ENCODE peak calls at places on chromosome 6, in four cellular contexts. M is AG09319, E is AG09309, U is glutamatergic neuron. H is an unnamed sample.

GRCh38 chr6:113011389-113011788 is 664.3 kb downstream of the RFPL4B start:
- DNase-seq in M (no peak), E (no peak), U (no peak), H (no peak)

GRCh38 chr6:142378138-142378875 is 76.5 kb downstream of the ADGRG6 start:
- DNase-seq in M (peak), E (peak), U (no peak), H (no peak)

GRCh38 chr6:116511424-116512131 is at the start of gene CALHM5:
- DNase-seq in M (peak), E (peak), U (no peak), H (no peak)

GRCh38 chr6:129073651-129074419 is 190.9 kb downstream of the LAMA2 start:
- DNase-seq in M (no peak), E (no peak), U (no peak), H (no peak)

GRCh38 chr6:153831350-153832078 is 207.5 kb upstream of the OPRM1 start:
- DNase-seq in M (no peak), E (no peak), U (no peak), H (no peak)

GRCh38 chr6:166496460-166496859 is 90.0 kb downstream of the RAMACL start:
- DNase-seq in M (no peak), E (no peak), U (no peak), H (no peak)

GRCh38 chr6:127939442-127940066 is 38.7 kb upstream of the THEMIS start:
- DNase-seq in M (peak), E (no peak), U (no peak), H (no peak)

GRCh38 chr6:142696689-142697088 is 248.3 kb downstream of the HIVEP2 start:
- DNase-seq in M (no peak), E (no peak), U (no peak), H (no peak)

GRCh38 chr6:167791780-167792478 is 34.8 kb upstream of the AFDN start:
- DNase-seq in M (no peak), E (no peak), U (no peak), H (no peak)

GRCh38 chr6:104995989-104996617 is 39.2 kb downstream of the LIN28B start:
- DNase-seq in M (no peak), E (peak), U (no peak), H (no peak)

GRCh38 chr6:52482903-52483670 is 62.9 kb downstream of the EFHC1 start:
- DNase-seq in M (no peak), E (no peak), U (no peak), H (no peak)

GRCh38 chr6:14883921-14884320 is 361.9 kb upstream of the JARID2 start:
- DNase-seq in M (peak), E (no peak), U (no peak), H (no peak)

GRCh38 chr6:106413016-106413415 is 52.5 kb downstream of the CRYBG1 start:
- DNase-seq in M (no peak), E (no peak), U (no peak), H (no peak)

GRCh38 chr6:156396791-156397418 is 380.3 kb upstream of the ARID1B start:
- DNase-seq in M (no peak), E (no peak), U (no peak), H (no peak)

GRCh38 chr6:105097288-105097687 is 82.5 kb downstream of the POPDC3 start:
- DNase-seq in M (no peak), E (no peak), U (no peak), H (no peak)

GRCh38 chr6:26175428-26176181 is 88.4 kb downstream of the HFE start:
- DNase-seq in M (no peak), E (no peak), U (no peak), H (peak)

GRCh38 chr6:40528051-40528450 is 59.1 kb downstream of the LRFN2 start:
- DNase-seq in M (no peak), E (no peak), U (no peak), H (no peak)

GRCh38 chr6:30781362-30781696 is 37.0 kb upstream of the IER3 start:
- DNase-seq in M (no peak), E (no peak), U (no peak), H (no peak)

GRCh38 chr6:48318670-48319069 is 207.7 kb upstream of the PTCHD4 start:
- DNase-seq in M (no peak), E (no peak), U (no peak), H (no peak)

GRCh38 chr6:52183131-52183530 is 3.0 kb upstream of the IL17A start:
- DNase-seq in M (no peak), E (no peak), U (no peak), H (no peak)

GRCh38 chr6:49606696-49607390 is 29.8 kb downstream of the RHAG start:
- DNase-seq in M (peak), E (peak), U (no peak), H (peak)

GRCh38 chr6:3825331-3825831 is 23.8 kb upstream of the FAM50B start:
- DNase-seq in M (no peak), E (no peak), U (peak), H (peak)

GRCh38 chr6:134590449-134590848 is 272.5 kb upstream of the SGK1 start:
- DNase-seq in M (no peak), E (peak), U (no peak), H (no peak)

GRCh38 chr6:170291271-170292110 is 613 bp upstream of the DLL1 start:
- DNase-seq in M (no peak), E (no peak), U (peak), H (peak)

GRCh38 chr6:88157106-88157505 is 9.0 kb downstream of the CNR1 start:
- DNase-seq in M (no peak), E (no peak), U (no peak), H (no peak)
- TF ChIP-seq CTCF in M (no peak), E (no peak), U (no peak), H (peak)

DNA sequence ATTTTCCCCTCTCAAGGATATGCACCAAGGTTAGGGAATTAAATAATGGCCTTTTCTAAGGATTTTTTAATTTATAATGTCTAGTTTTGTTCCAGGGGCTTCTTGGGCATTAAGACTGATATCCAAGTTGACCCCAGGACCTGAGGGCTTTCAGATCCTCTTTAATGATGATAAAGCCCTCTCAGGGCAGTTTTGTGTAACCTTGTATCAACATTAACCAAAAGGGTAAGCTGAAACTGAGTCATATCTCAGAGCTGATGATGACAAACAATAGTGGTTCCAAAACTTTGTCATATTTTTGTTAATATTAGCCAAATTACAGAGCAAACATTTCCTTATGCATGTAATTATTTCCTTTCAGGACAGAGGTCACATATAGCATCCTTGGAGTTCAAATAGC is 309.4 kb upstream of the MAN1A1 start:
- DNase-seq in M (no peak), E (no peak), U (no peak), H (no peak)
- TF ChIP-seq CTCF in M (no peak), E (no peak), U (no peak), H (no peak)

GRCh38 chr6:146444195-146444594 is 99.4 kb upstream of the RAB32 start:
- DNase-seq in M (no peak), E (no peak), U (no peak), H (no peak)
- TF ChIP-seq CTCF in M (no peak), E (no peak), U (no peak), H (no peak)

GRCh38 chr6:9484091-9484490 is 930.8 kb downstream of the TFAP2A start:
- DNase-seq in M (no peak), E (no peak), U (no peak), H (no peak)
- TF ChIP-seq CTCF in M (no peak), E (no peak), U (no peak), H (no peak)

DNA sequence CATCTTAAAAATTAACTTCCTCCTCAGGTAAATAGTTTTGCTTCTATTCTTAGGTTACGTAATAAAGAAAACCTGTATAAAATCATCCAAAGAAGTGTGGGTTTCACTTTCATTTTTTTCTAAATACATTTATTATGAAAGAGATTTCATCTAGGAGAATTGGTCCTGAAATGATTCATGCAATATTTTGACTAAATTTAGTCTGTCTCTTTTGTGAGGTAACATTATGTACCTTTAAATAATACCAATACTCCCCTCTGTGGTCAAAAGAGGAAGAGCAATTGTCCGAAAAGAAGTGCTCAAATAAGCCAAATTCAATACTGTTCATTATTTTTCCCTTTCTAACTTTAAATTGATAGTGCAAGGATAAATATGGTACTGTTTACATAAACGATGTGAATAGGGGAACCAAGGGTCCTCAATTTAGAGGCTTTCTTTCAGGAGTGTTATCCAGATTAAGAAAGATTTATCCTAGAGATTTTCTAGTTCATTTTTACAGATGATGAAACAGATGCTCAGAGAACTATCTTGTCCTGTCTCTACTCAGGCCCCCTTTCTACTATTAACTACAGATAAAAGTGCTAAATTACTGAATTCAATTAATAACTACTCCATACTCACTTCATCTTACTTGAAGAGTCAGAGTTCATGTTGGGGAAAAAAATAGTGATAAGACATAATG is 26.2 kb downstream of the CYP39A1 start:
- DNase-seq in M (no peak), E (no peak), U (no peak), H (no peak)
- TF ChIP-seq CTCF in M (peak), E (peak), U (peak), H (peak)

DNA sequence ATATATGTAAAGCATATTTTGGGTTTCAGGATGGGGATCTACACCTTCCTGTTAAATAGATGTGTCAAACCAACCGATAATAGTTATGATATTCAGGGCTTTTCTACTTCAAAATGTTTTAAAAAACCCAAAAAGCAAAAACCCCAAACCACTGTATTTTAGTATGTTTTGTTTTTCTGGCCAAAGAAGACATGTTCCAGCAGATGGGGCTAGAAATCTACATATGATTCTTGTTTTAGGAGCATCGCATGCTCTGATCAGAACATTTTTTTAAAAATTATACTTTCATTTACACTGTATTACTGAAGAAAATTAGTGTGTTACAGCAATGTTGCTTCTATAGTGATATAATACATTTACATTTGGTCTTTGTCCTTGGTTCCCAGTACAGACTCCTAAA is 11.0 kb downstream of the RMND1 start:
- DNase-seq in M (no peak), E (no peak), U (no peak), H (no peak)
- TF ChIP-seq CTCF in M (peak), E (peak), U (no peak), H (peak)

DNA sequence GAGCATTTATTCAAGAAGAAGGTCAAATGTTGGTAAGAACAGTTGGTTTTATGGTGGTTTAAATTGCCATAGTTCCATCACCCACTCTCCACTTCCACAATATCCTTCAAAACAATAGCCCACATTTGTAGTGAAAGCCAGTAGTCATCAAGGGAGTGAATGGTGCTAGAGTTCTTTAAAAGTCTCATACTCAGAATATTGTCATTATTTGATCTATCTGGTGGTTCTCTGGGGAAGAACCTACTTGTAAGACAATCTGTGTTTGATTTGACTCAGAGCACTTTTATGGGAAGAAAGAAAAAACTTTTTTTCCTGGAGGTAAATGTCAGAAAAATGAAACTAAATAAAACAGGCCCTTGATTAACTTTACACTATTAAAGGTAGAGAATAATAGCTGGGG is 893.8 kb downstream of the QKI start:
- DNase-seq in M (no peak), E (no peak), U (no peak), H (no peak)
- TF ChIP-seq CTCF in M (no peak), E (no peak), U (no peak), H (no peak)

GRCh38 chr6:160254467-160255312 is 3.9 kb downstream of the SLC22A2 start:
- DNase-seq in M (no peak), E (no peak), U (no peak), H (no peak)
- TF ChIP-seq CTCF in M (no peak), E (no peak), U (no peak), H (no peak)

GRCh38 chr6:119856136-119856535 is 506.6 kb upstream of the MAN1A1 start:
- DNase-seq in M (no peak), E (no peak), U (no peak), H (no peak)
- TF ChIP-seq CTCF in M (no peak), E (no peak), U (no peak), H (no peak)

GRCh38 chr6:33801611-33802010 is 2.2 kb downstream of the MLN start:
- DNase-seq in M (no peak), E (no peak), U (no peak), H (no peak)

GRCh38 chr6:33799714-33800113 is 4.1 kb downstream of the MLN start:
- DNase-seq in M (no peak), E (no peak), U (no peak), H (no peak)

GRCh38 chr6:33800248-33800647 is 3.6 kb downstream of the MLN start:
- DNase-seq in M (no peak), E (no peak), U (no peak), H (no peak)

GRCh38 chr6:33797635-33798342 is 6.0 kb downstream of the MLN start:
- DNase-seq in M (no peak), E (no peak), U (no peak), H (no peak)

DNA sequence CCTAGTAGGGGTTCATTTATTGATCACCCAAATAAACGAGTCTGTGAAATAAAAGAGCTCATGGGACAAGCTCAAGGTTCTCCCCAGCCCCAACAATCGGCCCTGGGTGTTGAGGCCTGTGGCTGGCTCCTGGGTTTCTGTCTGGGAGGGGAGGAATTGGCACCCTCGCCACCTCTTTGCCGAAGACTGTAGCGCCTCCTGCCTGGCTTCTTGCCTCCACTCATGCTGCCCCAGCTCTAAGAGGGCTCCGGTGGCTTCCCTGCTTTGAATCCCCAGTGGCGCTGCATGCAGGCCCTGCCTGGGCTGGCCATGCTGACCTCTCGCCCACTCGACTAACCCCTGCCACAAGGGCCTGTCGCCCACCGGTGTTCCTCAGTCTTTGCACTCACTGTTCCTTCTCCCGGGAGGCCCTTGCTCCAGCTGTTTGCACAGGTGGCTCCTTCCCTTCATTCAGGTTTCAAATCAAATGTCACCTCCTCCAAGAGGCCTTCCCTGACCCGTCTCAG is 5.4 kb downstream of the MLN start:
- DNase-seq in M (no peak), E (no peak), U (no peak), H (no peak)
- TF ChIP-seq CTCF in M (no peak), E (no peak), U (no peak), H (no peak)